ENCODE peak calls at places on chromosomes 2 and 18, in nine cellular contexts. U is lung microvascular endothelial cell; J is heart right ventricle; A is left ventricle myocardium superior; M is activated naive CD8-positive, alpha-beta T cell treated with anti-CD3 and anti-CD28 coated beads for 36 hours; B is retinal pigment epithelial cell; P is activated CD4-positive, alpha-beta T cell treated with anti-CD3 and anti-CD28 coated beads, Interleukin-2, amount 50 U/mL, for 4 hours; N is astrocyte of the spinal cord; Y is HepG2. T is an unnamed sample.

GRCh38 chr2:239158641-239159475 is 242.0 kb downstream of the HDAC4 start:
- DNase-seq in P (no peak), U (no peak), B (no peak), N (no peak), M (no peak), A (no peak), J (no peak), Y (no peak), T (no peak)

GRCh38 chr2:88016948-88017779 is 817 bp upstream of the RNU2-63P start:
- DNase-seq in U (no peak), P (no peak), N (no peak), B (no peak), M (peak; percentile 69), A (peak; percentile 61), J (no peak), Y (peak; percentile 75), T (peak; percentile 76)

GRCh38 chr18:79680891-79681339 is 1.3 kb downstream of the CTDP1 start:
- DNase-seq in M (no peak), U (no peak), A (no peak), P (no peak), B (no peak), N (no peak), J (no peak), Y (no peak), T (no peak)

GRCh38 chr2:96816836-96817702 is 1.0 kb downstream of the CNNM3 start:
- DNase-seq in M (no peak), A (no peak), B (no peak), J (no peak), P (no peak), N (peak; percentile 24), U (peak; percentile 45), Y (peak; percentile 16), T (peak; percentile 34)

GRCh38 chr18:45920367-45920766 is 46.8 kb downstream of the EPG5 start:
- DNase-seq in J (peak; percentile 84), Y (no peak), P (no peak), U (peak; percentile 70), A (peak; percentile 94), N (peak; percentile 64), B (peak; percentile 73), M (no peak), T (no peak)

GRCh38 chr18:78242307-78242643 is 737.3 kb upstream of the SALL3 start:
- DNase-seq in A (no peak), B (no peak), M (no peak), Y (no peak), N (no peak), U (no peak), J (peak; percentile 41), P (no peak), T (no peak)

GRCh38 chr2:156901373-156902031 is 356.0 kb upstream of the GALNT5 start:
- DNase-seq in Y (no peak), B (no peak), A (no peak), M (no peak), J (no peak), P (no peak), N (peak; percentile 40), U (no peak), T (no peak)

GRCh38 chr18:79275461-79275860 is 120.3 kb upstream of the NFATC1 start:
- DNase-seq in P (no peak), J (no peak), M (no peak), N (no peak), U (no peak), Y (no peak), A (no peak), B (no peak), T (no peak)

GRCh38 chr2:2291500-2292260 is 39.4 kb downstream of the MYT1L start:
- DNase-seq in J (no peak), Y (no peak), M (no peak), A (peak; percentile 66), U (peak; percentile 1), N (no peak), B (no peak), P (no peak), T (peak; percentile 6)

GRCh38 chr2:155393406-155393805 is 694.9 kb downstream of the KCNJ3 start:
- DNase-seq in P (no peak), M (no peak), B (no peak), A (no peak), J (no peak), Y (no peak), U (no peak), N (no peak), T (no peak)

GRCh38 chr2:31233741-31234689 is at the start of gene EHD3:
- DNase-seq in J (peak; percentile 90), P (peak; percentile 68), M (peak; percentile 85), B (peak; percentile 62), A (peak; percentile 94), Y (peak; percentile 42), N (peak; percentile 93), U (peak; percentile 85), T (peak; percentile 63)

GRCh38 chr2:7007846-7008741 is 90.9 kb downstream of the RNF144A start:
- DNase-seq in P (no peak), U (peak; percentile 23), M (no peak), J (peak; percentile 93), Y (no peak), B (peak; percentile 67), A (peak; percentile 95), N (peak; percentile 97), T (no peak)

GRCh38 chr18:37156330-37156942 is 327.5 kb downstream of the KIAA1328 start:
- DNase-seq in Y (no peak), U (no peak), N (no peak), P (no peak), M (no peak), A (no peak), J (no peak), B (no peak), T (no peak)

GRCh38 chr2:27966466-27966865 is 75.9 kb downstream of the BABAM2 start:
- DNase-seq in A (no peak), U (no peak), J (peak; percentile 21), P (no peak), N (peak; percentile 74), M (no peak), Y (no peak), B (no peak), T (no peak)

GRCh38 chr2:144170172-144170571 is 349.7 kb downstream of the ZEB2 start:
- DNase-seq in J (no peak), A (no peak), U (no peak), Y (no peak), N (no peak), B (no peak), M (no peak), P (no peak), T (no peak)

GRCh38 chr2:46075848-46076247 is 221.4 kb upstream of the EPAS1 start:
- DNase-seq in Y (no peak), J (no peak), A (no peak), B (no peak), N (no peak), M (no peak), P (no peak), U (peak; percentile 67), T (no peak)

GRCh38 chr2:73870084-73870483 is 22.7 kb upstream of the ACTG2 start:
- DNase-seq in A (peak; percentile 37), B (no peak), N (peak; percentile 97), U (peak; percentile 91), Y (no peak), P (no peak), M (no peak), J (peak; percentile 90), T (no peak)

GRCh38 chr2:96872591-96873349 is 2.9 kb upstream of the SEMA4C start:
- DNase-seq in Y (no peak), N (no peak), A (no peak), M (no peak), U (peak; percentile 56), J (no peak), B (no peak), P (no peak), T (no peak)

GRCh38 chr2:120338015-120338414 is 7.9 kb upstream of the INHBB start:
- DNase-seq in P (no peak), Y (no peak), U (no peak), N (no peak), J (no peak), B (no peak), A (no peak), M (no peak), T (no peak)

GRCh38 chr2:78979380-78980238 is 45.9 kb upstream of the REG3G start:
- DNase-seq in M (no peak), U (peak; percentile 40), J (no peak), A (no peak), N (peak; percentile 9), B (peak; percentile 6), Y (peak; percentile 53), P (no peak), T (peak; percentile 32)

GRCh38 chr18:70221911-70222278 is 16.4 kb upstream of the RTTN start:
- DNase-seq in B (no peak), Y (no peak), M (no peak), J (no peak), A (no peak), P (no peak), N (no peak), U (no peak), T (no peak)

GRCh38 chr2:100949377-100949776 is 52.7 kb upstream of the RPL31 start:
- DNase-seq in J (no peak), B (no peak), A (no peak), P (no peak), Y (no peak), N (no peak), U (no peak), M (no peak), T (no peak)

GRCh38 chr18:54004828-54005227 is 219.6 kb downstream of the MBD2 start:
- DNase-seq in J (no peak), N (peak; percentile 34), U (no peak), B (no peak), Y (peak; percentile 1), M (no peak), A (no peak), P (no peak), T (no peak)

GRCh38 chr18:40577255-40577654 is 1377.8 kb upstream of the PIK3C3 start:
- DNase-seq in N (peak; percentile 63), Y (no peak), P (no peak), U (no peak), A (no peak), B (no peak), M (no peak), J (no peak), T (no peak)

GRCh38 chr2:47904903-47905453 is 1.3 kb downstream of the FBXO11 start:
- DNase-seq in M (no peak), U (no peak), N (no peak), B (no peak), P (peak; percentile 14), Y (peak; percentile 19), A (no peak), J (peak; percentile 30), T (peak; percentile 8)

GRCh38 chr2:64122358-64122757 is 21.9 kb downstream of the PELI1 start:
- DNase-seq in M (no peak), J (no peak), U (no peak), B (no peak), P (no peak), N (no peak), Y (no peak), A (no peak), T (no peak)

GRCh38 chr18:13221821-13222220 is 3.3 kb downstream of the LDLRAD4 start:
- DNase-seq in M (no peak), J (peak; percentile 78), P (no peak), A (peak; percentile 89), Y (no peak), U (no peak), N (peak; percentile 38), B (no peak), T (no peak)

GRCh38 chr2:70999362-70999761 is 4.7 kb upstream of the TEX261 start:
- DNase-seq in U (no peak), B (no peak), M (no peak), N (no peak), A (no peak), J (no peak), P (no peak), Y (peak; percentile 33), T (no peak)

GRCh38 chr2:238046871-238047270 is 13.9 kb upstream of the SCLY start:
- DNase-seq in Y (no peak), M (no peak), N (no peak), B (no peak), A (no peak), U (no peak), J (no peak), P (no peak), T (no peak)